ENCODE peak calls at places on chromosomes 6 and 20, in six cellular contexts. I, F, E, B, Q and O are unnamed samples. For H3K9me3, the result is how much of the 10 kb centered on the place peaks cover.

GRCh38 chr6:42404494-42404893 is 47.2 kb downstream of the TRERF1 start:
- DNase-seq in F (no peak), E (no peak), B (peak), Q (no peak), I (no peak), O (no peak)

GRCh38 chr6:17932362-17932852 is 55.0 kb downstream of the KIF13A start:
- DNase-seq in E (peak), F (no peak), I (no peak), Q (no peak), B (no peak), O (no peak)

GRCh38 chr6:133964052-133964451 is 11.0 kb downstream of the TBPL1 start:
- DNase-seq in F (no peak), Q (no peak), B (no peak), E (no peak), I (no peak), O (no peak)

GRCh38 chr6:136788069-136788902 is 4.0 kb downstream of the MAP3K5 start:
- DNase-seq in I (no peak), E (no peak), Q (no peak), B (no peak), F (no peak), O (no peak)

GRCh38 chr20:63792866-63793265 is 38.2 kb downstream of the ZBTB46 start:
- DNase-seq in I (no peak), F (no peak), B (no peak), E (no peak), Q (no peak), O (no peak)

GRCh38 chr6:15403094-15403493 is 157.2 kb downstream of the JARID2 start:
- DNase-seq in B (no peak), E (no peak), Q (no peak), I (no peak), F (no peak), O (no peak)

GRCh38 chr6:166707045-166707444 is 80.0 kb upstream of the RPS6KA2 start:
- DNase-seq in Q (no peak), I (no peak), E (peak), B (peak), F (no peak), O (no peak)

GRCh38 chr6:137989696-137990095 is 117.5 kb downstream of the PERP start:
- DNase-seq in E (no peak), F (no peak), I (no peak), B (no peak), Q (no peak), O (no peak)

GRCh38 chr6:159170333-159170672 is 1.1 kb downstream of the FNDC1 start:
- DNase-seq in I (no peak), F (no peak), B (no peak), E (no peak), Q (no peak), O (no peak)

GRCh38 chr6:43394982-43395381 is 25.5 kb upstream of the ZNF318 start:
- DNase-seq in Q (no peak), E (no peak), F (no peak), I (no peak), B (no peak), O (no peak)

GRCh38 chr20:23228912-23229311 is 121.7 kb upstream of the NXT1 start:
- DNase-seq in B (no peak), Q (peak), F (no peak), E (no peak), I (no peak), O (no peak)

GRCh38 chr6:15036690-15037245 is 209.1 kb upstream of the JARID2 start:
- DNase-seq in I (no peak), F (no peak), E (no peak), B (no peak), Q (no peak), O (no peak)

GRCh38 chr6:159074120-159074684 is 29.4 kb upstream of the TAGAP start:
- DNase-seq in Q (no peak), B (peak), E (no peak), F (no peak), I (no peak), O (no peak)

GRCh38 chr6:34743625-34744293 is 13.5 kb upstream of the SNRPC start:
- DNase-seq in I (no peak), Q (no peak), B (no peak), F (no peak), E (no peak), O (no peak)

GRCh38 chr20:32017711-32018251 is 7.5 kb downstream of the CCM2L start:
- DNase-seq in Q (peak), E (peak), B (peak), F (peak), I (peak), O (peak)

GRCh38 chr6:128572286-128572685 is 51.9 kb upstream of the PTPRK start:
- DNase-seq in E (no peak), I (no peak), B (no peak), Q (no peak), F (no peak), O (no peak)

GRCh38 chr6:130303436-130303835 is 62.4 kb upstream of the TMEM200A start:
- DNase-seq in I (no peak), F (no peak), B (no peak), Q (no peak), E (no peak), O (no peak)

GRCh38 chr6:149551920-149552319 is 6.1 kb upstream of the PPIL4 start:
- DNase-seq in Q (no peak), E (no peak), B (no peak), I (no peak), F (no peak), O (no peak)

GRCh38 chr6:130885392-130886192 is 58.4 kb downstream of the SMLR1 start:
- DNase-seq in B (peak), I (peak), F (peak), E (peak), Q (no peak), O (peak)

GRCh38 chr20:1943267-1944002 is 48.2 kb downstream of the SIRPA start:
- DNase-seq in F (no peak), I (no peak), Q (no peak), E (no peak), B (peak), O (no peak)

GRCh38 chr6:111159628-111160027 is 72.3 kb downstream of the SLC16A10 start:
- DNase-seq in I (no peak), E (no peak), F (no peak), Q (no peak), B (no peak), O (no peak)

GRCh38 chr6:85452441-85452881 is 2.6 kb downstream of the NT5E start:
- DNase-seq in Q (no peak), B (no peak), E (no peak), I (no peak), F (no peak), O (no peak)

GRCh38 chr6:106116125-106116524 is 30.0 kb downstream of the PRDM1 start:
- DNase-seq in E (no peak), F (no peak), B (no peak), Q (no peak), I (no peak), O (no peak)

GRCh38 chr6:79635179-79635578 is 4.0 kb downstream of the SH3BGRL2 start:
- DNase-seq in Q (no peak), E (no peak), F (no peak), I (no peak), B (no peak), O (no peak)

GRCh38 chr6:42938987-42939809 is 9.9 kb downstream of the CNPY3 start:
- DNase-seq in F (no peak), I (no peak), E (no peak), Q (no peak), B (no peak), O (no peak)

GRCh38 chr6:14046476-14047068 is 71.0 kb upstream of the CD83 start:
- DNase-seq in Q (no peak), B (peak), F (no peak), I (peak), E (peak), O (peak)

GRCh38 chr6:6455272-6455671 is 133.2 kb upstream of the LY86 start:
- DNase-seq in Q (no peak), F (no peak), I (no peak), B (no peak), E (no peak), O (no peak)

GRCh38 chr6:3324262-3324942 is 65.7 kb downstream of the PSMG4 start:
- DNase-seq in B (no peak), F (no peak), I (no peak), E (no peak), Q (no peak), O (no peak)

GRCh38 chr6:19697744-19698290 is 139.4 kb upstream of the ID4 start:
- DNase-seq in E (no peak), B (no peak), I (no peak), Q (no peak), F (no peak), O (no peak)

GRCh38 chr6:150666071-150666470 is 66.4 kb downstream of the PLEKHG1 start:
- DNase-seq in F (no peak), E (no peak), B (no peak), I (no peak), Q (no peak), O (no peak)

GRCh38 chr6:151665329-151665728 is 142.2 kb upstream of the ESR1 start:
- DNase-seq in F (no peak), I (no peak), E (no peak), B (no peak), Q (no peak), O (no peak)

GRCh38 chr20:25514747-25515340 is 70.5 kb downstream of the NINL start:
- DNase-seq in I (no peak), B (no peak), Q (no peak), E (no peak), F (no peak), O (no peak)

GRCh38 chr20:25512709-25513108 is 72.6 kb downstream of the NINL start:
- DNase-seq in Q (no peak), B (no peak), F (no peak), I (no peak), E (no peak), O (no peak)

GRCh38 chr20:25514195-25514594 is 71.1 kb downstream of the NINL start:
- DNase-seq in E (no peak), Q (no peak), F (no peak), I (no peak), B (no peak), O (no peak)

GRCh38 chr20:25521382-25521781 is 63.9 kb downstream of the NINL start:
- DNase-seq in Q (no peak), I (no peak), E (no peak), B (no peak), F (no peak), O (no peak)

GRCh38 chr20:25517124-25517523 is 68.2 kb downstream of the NINL start:
- DNase-seq in F (no peak), B (no peak), Q (no peak), E (no peak), I (no peak), O (no peak)
- H3K9me3 ChIP-seq in F (under half), B (under half), Q (under half), E (under half), I (under half), O (under half)

DNA sequence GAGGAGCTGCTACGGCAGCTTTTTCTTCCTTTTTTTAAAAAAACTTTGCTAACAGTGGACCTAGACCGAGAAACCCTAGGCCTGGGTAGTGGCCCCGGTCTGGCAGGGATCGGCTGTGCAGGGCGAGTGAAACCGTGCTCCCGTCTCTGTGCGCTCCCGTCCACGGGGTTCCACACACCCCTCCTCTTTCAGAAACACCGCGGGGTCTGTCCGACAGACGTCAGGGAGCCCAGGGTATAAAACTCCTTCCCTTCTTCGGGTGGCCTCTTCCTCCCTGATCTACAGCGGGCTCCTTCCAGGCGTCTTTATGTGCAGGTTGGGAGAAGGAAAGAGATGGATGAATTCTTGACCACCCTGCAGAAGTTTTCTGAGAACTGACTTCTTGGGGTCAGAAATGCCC is 27.1 kb upstream of the SMOC2 start:
- DNase-seq in B (no peak), E (no peak), I (no peak), F (no peak), Q (no peak), O (no peak)
- H3K9me3 ChIP-seq in B (under half), E (under half), I (under half), F (under half), Q (under half), O (under half)

DNA sequence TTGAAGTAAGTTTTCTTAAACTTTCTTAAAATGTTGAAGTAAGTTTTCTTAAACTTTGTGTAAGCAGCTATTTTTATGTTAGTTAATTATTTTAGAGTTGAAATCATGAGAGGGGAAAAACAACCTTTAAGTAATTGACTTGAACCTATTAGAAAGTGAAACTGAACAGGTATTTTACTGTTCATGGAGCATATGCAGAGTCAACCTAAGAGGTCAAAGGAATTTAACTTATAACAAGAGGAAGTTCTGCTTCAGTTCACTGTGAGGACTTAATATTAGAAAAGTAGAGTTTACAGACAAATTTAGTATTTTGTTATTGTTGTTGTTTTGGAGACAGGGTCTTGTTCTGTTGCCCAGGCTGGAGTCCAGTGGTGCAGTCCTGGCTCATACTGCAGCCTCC is 38.0 kb downstream of the CDYL start:
- DNase-seq in B (no peak), I (no peak), F (no peak), Q (no peak), E (no peak), O (no peak)
- H3K9me3 ChIP-seq in B (under half), I (under half), F (under half), Q (under half), E (under half), O (under half)

DNA sequence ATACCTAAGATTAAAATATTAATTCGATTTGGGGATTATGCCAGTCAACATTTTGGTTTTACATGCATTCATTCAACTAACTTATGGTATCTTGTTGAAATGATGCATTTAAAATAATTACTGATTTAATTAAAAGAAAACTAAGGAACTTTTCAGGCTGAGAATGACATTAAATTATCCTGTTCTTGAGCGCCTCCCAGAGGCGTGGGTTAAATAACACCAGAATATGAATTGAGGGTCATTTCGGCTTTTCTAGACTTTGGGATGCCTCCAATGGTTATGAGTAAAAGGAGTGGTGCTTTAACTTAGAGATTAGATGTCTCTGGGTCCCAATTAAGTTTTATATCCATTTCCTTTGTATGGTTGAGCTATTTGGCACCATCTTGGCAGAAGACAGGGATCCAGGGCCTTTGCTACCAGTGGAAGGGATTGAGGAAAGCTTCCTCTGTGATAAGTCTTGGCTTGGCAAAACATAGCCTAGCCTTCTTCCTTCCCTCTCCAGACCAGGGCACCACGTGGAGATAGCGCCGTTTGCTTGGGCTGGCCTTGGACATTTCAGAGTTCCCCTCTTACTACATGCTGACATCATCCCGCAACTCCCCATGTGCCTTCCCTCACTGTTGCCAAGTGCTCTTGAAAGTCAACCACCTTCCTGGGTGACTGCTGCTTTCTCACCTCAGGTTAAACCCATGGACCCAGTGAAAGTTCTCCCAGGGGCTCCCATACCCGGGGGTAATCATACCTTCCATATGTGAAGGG is 28.7 kb downstream of the GNAS start:
- DNase-seq in E (no peak), I (no peak), Q (no peak), B (no peak), F (no peak), O (no peak)
- H3K9me3 ChIP-seq in E (under half), I (under half), Q (under half), B (under half), F (under half), O (under half)

DNA sequence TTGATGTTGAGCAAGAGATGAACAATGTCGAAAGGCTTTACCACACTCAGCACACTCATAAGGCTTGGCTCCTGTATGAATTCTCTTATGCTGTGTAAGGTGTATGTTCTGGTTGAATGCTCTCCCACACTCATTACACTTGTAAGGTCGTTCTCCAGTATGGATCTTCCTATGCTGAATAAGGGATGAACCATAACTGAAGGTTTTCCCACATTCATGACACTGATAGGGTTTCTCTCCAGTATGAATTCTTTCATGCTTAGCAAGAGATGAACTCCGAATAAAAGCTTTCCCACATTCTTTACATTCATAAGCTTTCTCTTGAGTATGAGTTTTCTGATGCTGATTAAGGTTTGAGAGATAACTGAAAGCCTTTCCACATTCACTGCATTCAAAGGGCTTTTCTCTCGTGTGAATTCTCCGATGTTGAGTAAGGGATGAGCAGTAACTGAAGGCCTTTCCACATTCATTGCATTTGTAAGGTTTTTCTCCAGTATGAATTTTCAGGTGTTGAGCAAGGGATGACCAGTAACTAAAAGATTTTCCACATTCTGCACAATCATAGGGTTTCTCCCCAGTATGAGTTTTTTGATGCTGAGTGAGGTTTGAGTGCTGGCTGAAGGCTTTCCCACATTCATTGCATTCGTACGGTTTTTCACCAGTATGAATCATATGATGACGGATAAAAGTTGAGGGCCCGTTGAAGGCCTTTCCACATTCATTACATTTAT is 21.1 kb downstream of the ZNF184 start:
- DNase-seq in I (no peak), Q (no peak), B (no peak), E (no peak), F (no peak), O (no peak)
- H3K9me3 ChIP-seq in I (half or more), Q (under half), B (under half), E (under half), F (half or more), O (half or more)

GRCh38 chr6:145875496-145876244 is 61.1 kb upstream of the FBXO30 start:
- DNase-seq in Q (no peak), B (no peak), F (no peak), I (no peak), E (no peak), O (no peak)
- H3K9me3 ChIP-seq in Q (under half), B (under half), F (under half), I (under half), E (under half), O (under half)

DNA sequence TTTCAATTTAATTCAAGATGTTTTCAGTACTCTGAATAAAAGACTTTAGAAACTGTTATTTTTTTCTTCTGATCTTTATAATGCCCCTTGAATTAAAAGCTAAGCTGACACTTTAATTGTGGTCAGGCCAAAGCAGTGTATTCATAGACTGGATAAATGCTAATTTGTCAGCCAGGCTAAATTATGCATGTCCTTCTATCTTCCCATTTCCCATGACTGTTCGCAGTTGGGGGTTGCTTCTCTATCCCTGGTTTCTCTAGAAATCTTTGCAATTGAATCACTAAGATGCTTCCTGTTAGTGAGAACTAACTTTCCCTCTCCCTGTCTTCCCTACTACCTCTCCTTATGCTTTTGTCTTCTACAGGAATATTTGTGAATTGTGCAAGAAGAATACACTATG is 396.2 kb downstream of the RFPL4B start:
- DNase-seq in E (no peak), Q (no peak), I (no peak), F (no peak), B (no peak), O (no peak)
- H3K9me3 ChIP-seq in E (under half), Q (under half), I (under half), F (under half), B (under half), O (under half)

GRCh38 chr20:43809206-43809819 is 82.5 kb upstream of the GTSF1L start:
- DNase-seq in F (no peak), B (no peak), I (no peak), E (no peak), Q (no peak), O (no peak)
- H3K9me3 ChIP-seq in F (under half), B (under half), I (under half), E (under half), Q (under half), O (under half)

DNA sequence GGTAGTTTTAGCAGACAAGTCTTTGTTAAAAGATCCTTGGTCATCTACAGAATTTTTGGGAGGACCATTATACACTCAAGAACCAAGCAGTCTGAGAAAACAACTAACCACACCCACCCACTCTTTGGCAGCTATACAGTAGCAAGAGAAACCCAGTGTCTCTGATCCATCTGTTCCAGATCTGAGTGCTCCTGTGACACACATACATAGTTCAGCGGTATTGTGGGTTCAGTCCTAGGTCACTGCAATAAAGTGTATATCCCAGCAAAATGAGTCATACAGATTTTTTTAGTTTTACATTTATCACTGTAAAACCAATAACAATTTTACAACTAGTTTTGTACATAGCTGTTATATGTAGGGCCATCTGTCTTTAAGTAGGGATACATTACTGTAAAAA is 47.4 kb upstream of the PAK5 start:
- DNase-seq in B (no peak), Q (no peak), I (no peak), E (no peak), F (no peak), O (no peak)
- H3K9me3 ChIP-seq in B (under half), Q (under half), I (under half), E (under half), F (under half), O (under half)